ENCODE peak calls at places on chromosomes 12 and 14, in six cellular contexts. One of them, this sample, is unnamed.

GRCh38 chr14:30791522-30792351 is 82.6 kb upstream of the COCH start:
- DNase-seq in endothelial cell: no peak
- DNase-seq in left lung: no peak
- DNase-seq in RWPE1: no peak
- DNase-seq in hepatocyte: no peak
- DNase-seq in endothelial cell of umbilical vein: no peak
- DNase-seq in this sample: no peak

GRCh38 chr14:75069021-75069810 is at the start of gene ZC2HC1C:
- DNase-seq in endothelial cell: peak
- DNase-seq in left lung: peak
- DNase-seq in RWPE1: peak
- DNase-seq in hepatocyte: peak
- DNase-seq in endothelial cell of umbilical vein: peak
- DNase-seq in this sample: peak

GRCh38 chr12:105738036-105738435 is 400.7 kb downstream of the NUAK1 start:
- DNase-seq in endothelial cell: no peak
- DNase-seq in left lung: no peak
- DNase-seq in RWPE1: no peak
- DNase-seq in hepatocyte: no peak
- DNase-seq in endothelial cell of umbilical vein: peak
- DNase-seq in this sample: no peak

GRCh38 chr14:61388173-61388975 is 67.0 kb downstream of the PRKCH start:
- DNase-seq in endothelial cell: no peak
- DNase-seq in left lung: no peak
- DNase-seq in RWPE1: peak
- DNase-seq in hepatocyte: no peak
- DNase-seq in endothelial cell of umbilical vein: peak
- DNase-seq in this sample: peak

GRCh38 chr12:1863823-1864222 is 43.5 kb downstream of the LRTM2 start:
- DNase-seq in endothelial cell: no peak
- DNase-seq in left lung: no peak
- DNase-seq in RWPE1: no peak
- DNase-seq in hepatocyte: no peak
- DNase-seq in endothelial cell of umbilical vein: no peak
- DNase-seq in this sample: no peak

GRCh38 chr14:94654071-94654974 is 42.1 kb downstream of the SERPINA3 start:
- DNase-seq in endothelial cell: no peak
- DNase-seq in left lung: no peak
- DNase-seq in RWPE1: no peak
- DNase-seq in hepatocyte: no peak
- DNase-seq in endothelial cell of umbilical vein: no peak
- DNase-seq in this sample: no peak

GRCh38 chr12:84585996-84586395 is 326.6 kb downstream of the SLC6A15 start:
- DNase-seq in endothelial cell: no peak
- DNase-seq in left lung: no peak
- DNase-seq in RWPE1: no peak
- DNase-seq in hepatocyte: no peak
- DNase-seq in endothelial cell of umbilical vein: no peak
- DNase-seq in this sample: no peak

GRCh38 chr14:28901631-28902030 is 135.0 kb downstream of the FOXG1 start:
- DNase-seq in endothelial cell: no peak
- DNase-seq in left lung: no peak
- DNase-seq in RWPE1: no peak
- DNase-seq in hepatocyte: no peak
- DNase-seq in endothelial cell of umbilical vein: no peak
- DNase-seq in this sample: no peak

GRCh38 chr14:51035611-51036192 is 59.2 kb downstream of the TRIM9 start:
- DNase-seq in endothelial cell: no peak
- DNase-seq in left lung: no peak
- DNase-seq in RWPE1: no peak
- DNase-seq in hepatocyte: peak
- DNase-seq in endothelial cell of umbilical vein: no peak
- DNase-seq in this sample: no peak

GRCh38 chr12:54009171-54010052 is 627 bp downstream of the HOXC8 start:
- DNase-seq in endothelial cell: no peak
- DNase-seq in left lung: no peak
- DNase-seq in RWPE1: peak
- DNase-seq in hepatocyte: peak
- DNase-seq in endothelial cell of umbilical vein: no peak
- DNase-seq in this sample: no peak

GRCh38 chr12:45669093-45669492 is 60.4 kb upstream of the ARID2 start:
- DNase-seq in endothelial cell: no peak
- DNase-seq in left lung: no peak
- DNase-seq in RWPE1: no peak
- DNase-seq in hepatocyte: no peak
- DNase-seq in endothelial cell of umbilical vein: no peak
- DNase-seq in this sample: peak

GRCh38 chr12:45232771-45233372 is 17.0 kb downstream of the ANO6 start:
- DNase-seq in endothelial cell: no peak
- DNase-seq in left lung: no peak
- DNase-seq in RWPE1: peak
- DNase-seq in hepatocyte: peak
- DNase-seq in endothelial cell of umbilical vein: peak
- DNase-seq in this sample: no peak

GRCh38 chr14:71579331-71579730 is 352.9 kb upstream of the RGS6 start:
- DNase-seq in endothelial cell: no peak
- DNase-seq in left lung: no peak
- DNase-seq in RWPE1: no peak
- DNase-seq in hepatocyte: no peak
- DNase-seq in endothelial cell of umbilical vein: no peak
- DNase-seq in this sample: no peak

DNA sequence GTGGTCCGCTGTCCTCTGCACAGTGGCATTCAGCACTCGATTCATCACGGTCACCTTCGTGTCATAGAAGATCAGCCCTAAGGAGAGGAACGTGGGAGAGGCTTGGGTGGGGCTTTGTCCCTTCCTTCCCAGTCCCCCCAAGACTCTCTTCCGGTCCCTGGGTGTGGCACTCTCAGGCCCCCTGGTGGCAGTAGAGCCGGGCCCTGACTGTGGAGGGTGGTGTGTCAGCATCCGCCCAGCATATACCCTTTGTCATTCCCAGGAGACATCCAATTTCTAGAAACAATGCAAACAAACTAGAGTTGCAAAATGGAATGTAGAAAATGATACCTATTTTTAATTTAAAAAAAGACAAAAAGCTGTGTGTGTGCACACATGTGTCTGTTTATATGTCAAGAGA is 45.0 kb downstream of the TRAFD1 start:
- DNase-seq in endothelial cell: peak
- DNase-seq in left lung: no peak
- DNase-seq in RWPE1: peak
- DNase-seq in hepatocyte: no peak
- DNase-seq in endothelial cell of umbilical vein: no peak
- DNase-seq in this sample: peak
- TF ChIP-seq CTCF in endothelial cell: peak
- TF ChIP-seq CTCF in left lung: no peak
- TF ChIP-seq CTCF in RWPE1: peak
- TF ChIP-seq CTCF in hepatocyte: peak
- TF ChIP-seq CTCF in endothelial cell of umbilical vein: peak
- TF ChIP-seq CTCF in this sample: peak

GRCh38 chr14:105865266-105865903 is 339.0 kb downstream of the TMEM121 start:
- DNase-seq in endothelial cell: no peak
- DNase-seq in left lung: peak
- DNase-seq in RWPE1: no peak
- DNase-seq in hepatocyte: no peak
- DNase-seq in endothelial cell of umbilical vein: no peak
- DNase-seq in this sample: no peak
- TF ChIP-seq CTCF in endothelial cell: no peak
- TF ChIP-seq CTCF in left lung: no peak
- TF ChIP-seq CTCF in RWPE1: no peak
- TF ChIP-seq CTCF in hepatocyte: no peak
- TF ChIP-seq CTCF in endothelial cell of umbilical vein: no peak
- TF ChIP-seq CTCF in this sample: no peak

GRCh38 chr12:27179399-27180214 is 64.5 kb upstream of the STK38L start:
- DNase-seq in endothelial cell: no peak
- DNase-seq in left lung: no peak
- DNase-seq in RWPE1: peak
- DNase-seq in hepatocyte: peak
- DNase-seq in endothelial cell of umbilical vein: peak
- DNase-seq in this sample: peak

GRCh38 chr12:27177716-27178115 is 66.4 kb upstream of the STK38L start:
- DNase-seq in endothelial cell: no peak
- DNase-seq in left lung: no peak
- DNase-seq in RWPE1: peak
- DNase-seq in hepatocyte: no peak
- DNase-seq in endothelial cell of umbilical vein: peak
- DNase-seq in this sample: no peak

GRCh38 chr12:27178251-27178650 is 65.8 kb upstream of the STK38L start:
- DNase-seq in endothelial cell: no peak
- DNase-seq in left lung: no peak
- DNase-seq in RWPE1: no peak
- DNase-seq in hepatocyte: no peak
- DNase-seq in endothelial cell of umbilical vein: no peak
- DNase-seq in this sample: no peak

GRCh38 chr12:27178723-27179398 is 65.2 kb upstream of the STK38L start:
- DNase-seq in endothelial cell: no peak
- DNase-seq in left lung: no peak
- DNase-seq in RWPE1: no peak
- DNase-seq in hepatocyte: no peak
- DNase-seq in endothelial cell of umbilical vein: no peak
- DNase-seq in this sample: no peak

GRCh38 chr12:27176765-27177164 is 67.3 kb upstream of the STK38L start:
- DNase-seq in endothelial cell: no peak
- DNase-seq in left lung: no peak
- DNase-seq in RWPE1: peak
- DNase-seq in hepatocyte: no peak
- DNase-seq in endothelial cell of umbilical vein: peak
- DNase-seq in this sample: no peak
- TF ChIP-seq CTCF in endothelial cell: no peak
- TF ChIP-seq CTCF in left lung: no peak
- TF ChIP-seq CTCF in RWPE1: no peak
- TF ChIP-seq CTCF in hepatocyte: no peak
- TF ChIP-seq CTCF in endothelial cell of umbilical vein: no peak
- TF ChIP-seq CTCF in this sample: no peak

GRCh38 chr12:111267171-111267570 is 101.7 kb downstream of the PHETA1 start:
- DNase-seq in endothelial cell: no peak
- DNase-seq in left lung: no peak
- DNase-seq in RWPE1: no peak
- DNase-seq in hepatocyte: no peak
- DNase-seq in endothelial cell of umbilical vein: no peak
- DNase-seq in this sample: no peak

GRCh38 chr12:111269688-111270087 is 99.2 kb downstream of the PHETA1 start:
- DNase-seq in endothelial cell: no peak
- DNase-seq in left lung: no peak
- DNase-seq in RWPE1: no peak
- DNase-seq in hepatocyte: no peak
- DNase-seq in endothelial cell of umbilical vein: no peak
- DNase-seq in this sample: no peak

GRCh38 chr12:111270773-111271172 is 98.1 kb downstream of the PHETA1 start:
- DNase-seq in endothelial cell: no peak
- DNase-seq in left lung: no peak
- DNase-seq in RWPE1: peak
- DNase-seq in hepatocyte: no peak
- DNase-seq in endothelial cell of umbilical vein: no peak
- DNase-seq in this sample: no peak

GRCh38 chr12:111270128-111270651 is 98.7 kb downstream of the PHETA1 start:
- DNase-seq in endothelial cell: no peak
- DNase-seq in left lung: no peak
- DNase-seq in RWPE1: no peak
- DNase-seq in hepatocyte: no peak
- DNase-seq in endothelial cell of umbilical vein: no peak
- DNase-seq in this sample: no peak

DNA sequence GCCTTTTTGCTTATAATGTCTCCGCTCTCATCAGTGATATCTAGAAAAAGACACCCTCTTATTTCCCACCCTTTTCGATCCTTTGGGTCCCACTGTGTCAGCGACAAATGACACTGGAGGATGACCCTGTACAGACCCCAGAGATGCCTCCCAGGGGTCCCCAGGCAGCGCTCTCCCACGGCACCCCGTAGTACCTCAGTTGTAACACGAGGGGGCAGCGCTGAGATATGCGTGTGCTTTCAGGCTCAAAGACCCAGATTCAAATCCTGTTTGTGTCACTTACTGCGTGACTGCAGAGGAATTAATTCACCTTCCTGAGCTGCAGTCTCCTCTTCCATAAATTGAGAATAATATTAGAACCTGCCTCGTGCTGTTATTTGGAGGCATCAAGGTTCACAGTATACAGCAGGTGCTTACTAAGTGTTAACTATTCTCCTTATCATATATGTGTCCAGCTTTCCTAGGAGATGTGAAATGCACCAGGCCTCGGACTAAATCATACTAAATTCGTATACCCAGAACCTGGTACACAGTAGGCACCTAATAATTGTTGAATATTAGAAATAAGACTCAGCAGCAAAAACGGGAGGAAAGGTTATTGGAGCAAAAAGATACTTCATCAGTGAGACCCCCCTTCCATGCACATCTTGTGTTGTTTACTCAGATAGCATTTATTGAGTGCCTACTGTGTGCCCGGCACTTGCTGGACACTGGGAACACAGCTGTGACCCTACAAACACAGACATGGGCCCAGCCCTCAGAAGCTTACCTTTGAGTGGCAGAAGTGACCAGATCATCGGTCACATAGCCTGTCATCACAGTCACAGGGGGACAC is 99.9 kb downstream of the PHETA1 start:
- DNase-seq in endothelial cell: peak
- DNase-seq in left lung: no peak
- DNase-seq in RWPE1: no peak
- DNase-seq in hepatocyte: no peak
- DNase-seq in endothelial cell of umbilical vein: no peak
- DNase-seq in this sample: peak
- TF ChIP-seq CTCF in endothelial cell: peak
- TF ChIP-seq CTCF in left lung: peak
- TF ChIP-seq CTCF in RWPE1: peak
- TF ChIP-seq CTCF in hepatocyte: no peak
- TF ChIP-seq CTCF in endothelial cell of umbilical vein: peak
- TF ChIP-seq CTCF in this sample: peak